ENCODE peak calls at places on chromosome 17, in five cellular contexts. F, C, J, Y and K are unnamed samples.
A peak's percentile ranks its signal among the peaks of the same experiment; 100 is the strongest.

GRCh38 chr17:7295230-7296180 is 1.1 kb upstream of the YBX2 start:
- DNase-seq in F (no peak), C (no peak), J (peak; percentile 49), Y (no peak), K (no peak)

GRCh38 chr17:56902350-56902749 is 11.5 kb downstream of the TRIM25 start:
- DNase-seq in F (no peak), C (no peak), J (no peak), Y (no peak), K (no peak)

GRCh38 chr17:35788504-35788998 is 6.9 kb downstream of the MMP28 start:
- DNase-seq in F (no peak), C (peak; percentile 94), J (no peak), Y (no peak), K (no peak)

GRCh38 chr17:70622382-70623260 is 453.3 kb downstream of the KCNJ2 start:
- DNase-seq in F (no peak), C (peak; percentile 59), J (peak; percentile 81), Y (no peak), K (no peak)

GRCh38 chr17:2266045-2266864 is 37.3 kb downstream of the SMG6 start:
- DNase-seq in F (peak; percentile 74), C (no peak), J (no peak), Y (no peak), K (no peak)

GRCh38 chr17:4600563-4600962 is 16.2 kb downstream of the SMTNL2 start:
- DNase-seq in F (no peak), C (no peak), J (peak; percentile 48), Y (no peak), K (no peak)

GRCh38 chr17:73757324-73757942 is 113.2 kb upstream of the SDK2 start:
- DNase-seq in F (no peak), C (no peak), J (no peak), Y (no peak), K (no peak)

GRCh38 chr17:35668807-35669206 is 62.6 kb upstream of the RASL10B start:
- DNase-seq in F (no peak), C (peak; percentile 20), J (no peak), Y (no peak), K (no peak)

DNA sequence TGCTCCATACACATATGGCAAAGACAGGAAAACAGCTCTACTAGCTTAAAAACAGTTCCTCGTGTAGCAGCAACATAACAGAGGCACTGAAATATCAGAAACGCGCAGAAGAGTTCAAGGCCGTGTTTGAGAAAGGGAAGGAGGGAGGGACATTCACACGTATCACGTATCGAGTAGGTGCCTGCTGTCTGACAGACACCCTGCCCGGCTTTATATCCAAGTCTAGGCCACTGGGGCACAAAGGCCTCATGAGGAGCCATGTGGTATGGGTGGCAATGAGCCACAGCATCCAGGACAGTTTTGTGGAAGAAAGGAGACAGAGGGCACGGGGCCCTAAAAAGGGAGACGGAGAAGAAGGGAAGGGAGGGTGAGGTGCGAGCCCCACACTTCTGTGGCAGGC is 50.3 kb downstream of the PLXDC1 start:
- DNase-seq in F (no peak), C (no peak), J (no peak), Y (no peak), K (no peak)
- H3K27ac ChIP-seq in F (no peak overlapping the region), C (no peak overlapping the region), J (no peak overlapping the region), Y (no peak overlapping the region), K (no peak overlapping the region)

GRCh38 chr17:39934324-39934723 is 6.8 kb downstream of the LRRC3C start:
- DNase-seq in F (no peak), C (no peak), J (no peak), Y (no peak), K (no peak)
- H3K27ac ChIP-seq in F (no peak overlapping the region), C (no peak overlapping the region), J (no peak overlapping the region), Y (no peak overlapping the region), K (peak overlapping the region; percentile 64)

GRCh38 chr17:17303010-17303846 is at the start of gene NT5M:
- DNase-seq in F (peak; percentile 52), C (peak; percentile 66), J (peak; percentile 92), Y (peak; percentile 78), K (peak; percentile 64)

GRCh38 chr17:17298108-17298507 is 5.1 kb upstream of the NT5M start:
- DNase-seq in F (no peak), C (no peak), J (no peak), Y (no peak), K (no peak)

GRCh38 chr17:17304521-17304985 is 1.4 kb downstream of the NT5M start:
- DNase-seq in F (peak; percentile 9), C (no peak), J (no peak), Y (no peak), K (no peak)

GRCh38 chr17:17303847-17304490 is 796 bp downstream of the NT5M start:
- DNase-seq in F (no peak), C (no peak), J (no peak), Y (no peak), K (no peak)

GRCh38 chr17:17300624-17301568 is 2.3 kb upstream of the NT5M start:
- DNase-seq in F (peak; percentile 29), C (peak; percentile 42), J (peak; percentile 93), Y (peak; percentile 42), K (no peak)
- H3K27ac ChIP-seq in F (no peak overlapping the region), C (no peak overlapping the region), J (peak overlapping the region; percentile 70), Y (peak overlapping the region; percentile 63), K (peak overlapping the region; percentile 41)

GRCh38 chr17:44983563-44983962 is 15.5 kb upstream of the C1QL1 start:
- DNase-seq in F (no peak), C (no peak), J (no peak), Y (no peak), K (no peak)
- H3K27ac ChIP-seq in F (no peak overlapping the region), C (no peak overlapping the region), J (no peak overlapping the region), Y (no peak overlapping the region), K (peak overlapping the region; percentile 46)

GRCh38 chr17:83051423-83052240 is 27.8 kb upstream of the METRNL start:
- DNase-seq in F (peak; percentile 99), C (peak; percentile 96), J (peak; percentile 98), Y (peak; percentile 97), K (peak; percentile 96)

GRCh38 chr17:83052241-83052564 is 27.2 kb upstream of the METRNL start:
- DNase-seq in F (no peak), C (no peak), J (no peak), Y (no peak), K (no peak)

GRCh38 chr17:83054518-83055125 is 24.8 kb upstream of the METRNL start:
- DNase-seq in F (no peak), C (no peak), J (no peak), Y (no peak), K (peak; percentile 50)

GRCh38 chr17:83053779-83054451 is 25.5 kb upstream of the METRNL start:
- DNase-seq in F (no peak), C (peak; percentile 5), J (no peak), Y (peak; percentile 64), K (no peak)

GRCh38 chr17:83053021-83053778 is 26.2 kb upstream of the METRNL start:
- DNase-seq in F (no peak), C (peak; percentile 27), J (peak; percentile 24), Y (no peak), K (no peak)
- H3K27ac ChIP-seq in F (peak overlapping the region; percentile 35), C (no peak overlapping the region), J (no peak overlapping the region), Y (peak overlapping the region; percentile 29), K (peak overlapping the region; percentile 86)

GRCh38 chr17:81580481-81580880 is 28.3 kb upstream of the FAAP100 start:
- DNase-seq in F (no peak), C (no peak), J (no peak), Y (no peak), K (no peak)

GRCh38 chr17:81578038-81578441 is 25.9 kb upstream of the FAAP100 start:
- DNase-seq in F (no peak), C (no peak), J (no peak), Y (no peak), K (no peak)

GRCh38 chr17:81579821-81580321 is 27.7 kb upstream of the FAAP100 start:
- DNase-seq in F (no peak), C (no peak), J (no peak), Y (no peak), K (no peak)

GRCh38 chr17:81578561-81579225 is 26.5 kb upstream of the FAAP100 start:
- DNase-seq in F (no peak), C (no peak), J (no peak), Y (no peak), K (no peak)

GRCh38 chr17:81579298-81579697 is 27.1 kb upstream of the FAAP100 start:
- DNase-seq in F (no peak), C (no peak), J (no peak), Y (no peak), K (no peak)
- H3K27ac ChIP-seq in F (no peak overlapping the region), C (peak overlapping the region; percentile 52), J (no peak overlapping the region), Y (no peak overlapping the region), K (no peak overlapping the region)

GRCh38 chr17:79921411-79922160 is 82.3 kb upstream of the CBX4 start:
- DNase-seq in F (no peak), C (no peak), J (no peak), Y (no peak), K (no peak)
- H3K27ac ChIP-seq in F (no peak overlapping the region), C (no peak overlapping the region), J (no peak overlapping the region), Y (no peak overlapping the region), K (no peak overlapping the region)

DNA sequence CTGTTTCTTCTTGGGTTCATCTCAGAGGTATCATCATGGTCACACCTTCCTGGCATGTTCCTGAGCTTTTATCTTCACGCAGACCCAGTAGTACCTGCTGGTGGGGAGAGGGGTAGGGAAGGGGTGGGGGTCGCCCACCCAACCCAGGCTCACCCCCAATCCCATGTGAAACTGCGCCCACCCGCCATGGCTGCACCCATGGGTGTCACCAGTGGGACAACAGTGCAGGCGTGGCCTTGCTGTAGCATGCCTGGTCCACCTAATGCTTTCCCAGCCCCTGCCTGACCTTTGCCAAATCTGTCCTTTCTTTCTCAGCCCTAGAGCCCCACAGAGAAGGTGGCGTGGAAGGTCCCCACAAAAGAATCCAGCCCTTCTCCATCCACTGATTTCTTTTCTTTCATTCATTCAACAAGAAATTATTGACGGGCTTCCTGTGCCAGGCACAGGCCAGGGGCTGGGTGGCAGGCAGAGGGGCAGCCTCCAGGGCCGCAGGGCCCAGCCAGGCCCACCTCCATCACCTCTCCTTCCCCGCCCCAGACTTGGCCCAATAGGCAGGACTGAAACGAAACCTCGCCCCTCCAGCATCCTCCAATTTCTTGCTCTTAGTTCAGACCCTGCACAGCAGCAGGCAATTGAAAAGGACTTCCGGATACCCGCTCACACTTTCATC is 79.1 kb upstream of the TNRC6C start:
- DNase-seq in F (no peak), C (no peak), J (no peak), Y (no peak), K (no peak)
- H3K27ac ChIP-seq in F (no peak overlapping the region), C (no peak overlapping the region), J (no peak overlapping the region), Y (no peak overlapping the region), K (no peak overlapping the region)